ENCODE peak calls at places on chromosome 1, in eight cellular contexts. One of them, this sample, is unnamed.

GRCh38 chr1:40315795-40316594 is 1.1 kb downstream of the COL9A2 start:
- DNase-seq in heart left ventricle: no peak
- DNase-seq in breast epithelium: no peak
- DNase-seq in tibial nerve: no peak
- DNase-seq in K562: peak; percentile 12
- DNase-seq in IMR-90: no peak
- DNase-seq in Peyer's patch: no peak
- DNase-seq in A549: no peak
- DNase-seq in this sample: no peak

GRCh38 chr1:11316701-11317100 is 43.7 kb downstream of the UBIAD1 start:
- DNase-seq in A549: no peak
- DNase-seq in breast epithelium: peak; percentile 53
- DNase-seq in K562: no peak
- DNase-seq in heart left ventricle: no peak
- DNase-seq in IMR-90: no peak
- DNase-seq in Peyer's patch: no peak
- DNase-seq in tibial nerve: no peak
- DNase-seq in this sample: no peak

GRCh38 chr1:57843760-57844159 is 419.9 kb upstream of the DAB1 start:
- DNase-seq in A549: no peak
- DNase-seq in breast epithelium: no peak
- DNase-seq in tibial nerve: no peak
- DNase-seq in K562: no peak
- DNase-seq in heart left ventricle: no peak
- DNase-seq in Peyer's patch: no peak
- DNase-seq in IMR-90: no peak
- DNase-seq in this sample: no peak

GRCh38 chr1:40925834-40926403 is 53.6 kb upstream of the CTPS1 start:
- DNase-seq in heart left ventricle: no peak
- DNase-seq in K562: no peak
- DNase-seq in Peyer's patch: no peak
- DNase-seq in IMR-90: no peak
- DNase-seq in tibial nerve: no peak
- DNase-seq in breast epithelium: no peak
- DNase-seq in A549: no peak
- DNase-seq in this sample: no peak

GRCh38 chr1:183989078-183989577 is 48.4 kb downstream of the COLGALT2 start:
- DNase-seq in heart left ventricle: peak; percentile 57
- DNase-seq in IMR-90: peak; percentile 95
- DNase-seq in K562: peak; percentile 80
- DNase-seq in tibial nerve: no peak
- DNase-seq in Peyer's patch: no peak
- DNase-seq in A549: no peak
- DNase-seq in breast epithelium: no peak
- DNase-seq in this sample: no peak

GRCh38 chr1:205258313-205259176 is 30.8 kb downstream of the TMCC2 start:
- DNase-seq in K562: peak; percentile 55
- DNase-seq in heart left ventricle: no peak
- DNase-seq in A549: peak; percentile 57
- DNase-seq in IMR-90: peak; percentile 51
- DNase-seq in breast epithelium: no peak
- DNase-seq in Peyer's patch: no peak
- DNase-seq in tibial nerve: no peak
- DNase-seq in this sample: no peak

GRCh38 chr1:34013958-34014737 is 150.3 kb downstream of the HMGB4 start:
- DNase-seq in K562: peak; percentile 43
- DNase-seq in A549: no peak
- DNase-seq in tibial nerve: no peak
- DNase-seq in heart left ventricle: peak; percentile 74
- DNase-seq in Peyer's patch: peak; percentile 55
- DNase-seq in IMR-90: no peak
- DNase-seq in breast epithelium: no peak
- DNase-seq in this sample: no peak

GRCh38 chr1:20440785-20441200 is 45.2 kb downstream of the CAMK2N1 start:
- DNase-seq in K562: peak; percentile 91
- DNase-seq in IMR-90: peak; percentile 47
- DNase-seq in A549: peak; percentile 76
- DNase-seq in Peyer's patch: no peak
- DNase-seq in tibial nerve: no peak
- DNase-seq in breast epithelium: no peak
- DNase-seq in heart left ventricle: peak; percentile 60
- DNase-seq in this sample: no peak

GRCh38 chr1:198443374-198444233 is 96.9 kb downstream of the ATP6V1G3 start:
- DNase-seq in A549: peak; percentile 64
- DNase-seq in IMR-90: peak; percentile 98
- DNase-seq in tibial nerve: no peak
- DNase-seq in breast epithelium: no peak
- DNase-seq in heart left ventricle: no peak
- DNase-seq in Peyer's patch: no peak
- DNase-seq in K562: no peak
- DNase-seq in this sample: no peak

GRCh38 chr1:206766251-206766856 is 4.2 kb upstream of the IL19 start:
- DNase-seq in IMR-90: peak; percentile 93
- DNase-seq in K562: peak; percentile 75
- DNase-seq in tibial nerve: no peak
- DNase-seq in heart left ventricle: no peak
- DNase-seq in breast epithelium: no peak
- DNase-seq in A549: no peak
- DNase-seq in Peyer's patch: no peak
- DNase-seq in this sample: no peak

GRCh38 chr1:223401873-223402789 is 8.9 kb downstream of the CCDC185 start:
- DNase-seq in heart left ventricle: no peak
- DNase-seq in A549: peak; percentile 47
- DNase-seq in tibial nerve: no peak
- DNase-seq in IMR-90: peak; percentile 86
- DNase-seq in K562: peak; percentile 66
- DNase-seq in Peyer's patch: no peak
- DNase-seq in breast epithelium: no peak
- DNase-seq in this sample: no peak

GRCh38 chr1:169491845-169492281 is 6.1 kb upstream of the SLC19A2 start:
- DNase-seq in heart left ventricle: no peak
- DNase-seq in Peyer's patch: no peak
- DNase-seq in K562: no peak
- DNase-seq in breast epithelium: no peak
- DNase-seq in IMR-90: peak; percentile 25
- DNase-seq in tibial nerve: no peak
- DNase-seq in A549: no peak
- DNase-seq in this sample: no peak

GRCh38 chr1:221439734-221440436 is 302.0 kb downstream of the DUSP10 start:
- DNase-seq in IMR-90: peak; percentile 98
- DNase-seq in heart left ventricle: no peak
- DNase-seq in Peyer's patch: no peak
- DNase-seq in A549: peak; percentile 44
- DNase-seq in K562: no peak
- DNase-seq in breast epithelium: no peak
- DNase-seq in tibial nerve: no peak
- DNase-seq in this sample: no peak

GRCh38 chr1:58931761-58932160 is 147.9 kb upstream of the JUN start:
- DNase-seq in heart left ventricle: no peak
- DNase-seq in tibial nerve: no peak
- DNase-seq in breast epithelium: no peak
- DNase-seq in Peyer's patch: no peak
- DNase-seq in IMR-90: no peak
- DNase-seq in A549: no peak
- DNase-seq in K562: no peak
- DNase-seq in this sample: no peak

GRCh38 chr1:58927722-58928085 is 143.9 kb upstream of the JUN start:
- DNase-seq in Peyer's patch: no peak
- DNase-seq in K562: no peak
- DNase-seq in breast epithelium: no peak
- DNase-seq in heart left ventricle: no peak
- DNase-seq in IMR-90: no peak
- DNase-seq in tibial nerve: no peak
- DNase-seq in A549: no peak
- DNase-seq in this sample: no peak

GRCh38 chr1:58931024-58931423 is 147.2 kb upstream of the JUN start:
- DNase-seq in K562: no peak
- DNase-seq in Peyer's patch: no peak
- DNase-seq in IMR-90: no peak
- DNase-seq in A549: no peak
- DNase-seq in heart left ventricle: no peak
- DNase-seq in breast epithelium: no peak
- DNase-seq in tibial nerve: no peak
- DNase-seq in this sample: no peak

GRCh38 chr1:58928514-58928913 is 144.7 kb upstream of the JUN start:
- DNase-seq in heart left ventricle: no peak
- DNase-seq in breast epithelium: no peak
- DNase-seq in A549: no peak
- DNase-seq in tibial nerve: no peak
- DNase-seq in K562: peak; percentile 39
- DNase-seq in IMR-90: no peak
- DNase-seq in Peyer's patch: peak; percentile 69
- DNase-seq in this sample: no peak

GRCh38 chr1:58929667-58930325 is 145.9 kb upstream of the JUN start:
- DNase-seq in Peyer's patch: peak; percentile 91
- DNase-seq in IMR-90: no peak
- DNase-seq in breast epithelium: no peak
- DNase-seq in A549: peak; percentile 33
- DNase-seq in heart left ventricle: no peak
- DNase-seq in tibial nerve: no peak
- DNase-seq in K562: peak; percentile 67
- DNase-seq in this sample: no peak
- H3K4me1 ChIP-seq in Peyer's patch: no peaks in the 10 kb centered on the region
- H3K4me1 ChIP-seq in IMR-90: peaks cover 6% of the 10 kb centered on the region
- H3K4me1 ChIP-seq in breast epithelium: no peaks in the 10 kb centered on the region
- H3K4me1 ChIP-seq in A549: peaks cover 70% of the 10 kb centered on the region
- H3K4me1 ChIP-seq in heart left ventricle: no peaks in the 10 kb centered on the region
- H3K4me1 ChIP-seq in tibial nerve: no peaks in the 10 kb centered on the region
- H3K4me1 ChIP-seq in K562: peaks cover 7% of the 10 kb centered on the region
- H3K4me1 ChIP-seq in this sample: peaks cover 28% of the 10 kb centered on the region

GRCh38 chr1:32336963-32337675 is 1.1 kb upstream of the MARCKSL1 start:
- DNase-seq in breast epithelium: no peak
- DNase-seq in Peyer's patch: no peak
- DNase-seq in tibial nerve: no peak
- DNase-seq in A549: no peak
- DNase-seq in IMR-90: peak; percentile 47
- DNase-seq in K562: peak; percentile 44
- DNase-seq in heart left ventricle: peak; percentile 66
- DNase-seq in this sample: no peak

GRCh38 chr1:32337855-32338636 is 2.0 kb upstream of the MARCKSL1 start:
- DNase-seq in IMR-90: peak; percentile 31
- DNase-seq in breast epithelium: no peak
- DNase-seq in A549: no peak
- DNase-seq in heart left ventricle: peak; percentile 58
- DNase-seq in tibial nerve: peak; percentile 36
- DNase-seq in K562: no peak
- DNase-seq in Peyer's patch: no peak
- DNase-seq in this sample: no peak

GRCh38 chr1:32334864-32335618 is 992 bp downstream of the MARCKSL1 start:
- DNase-seq in heart left ventricle: peak; percentile 66
- DNase-seq in K562: peak; percentile 85
- DNase-seq in A549: peak; percentile 30
- DNase-seq in tibial nerve: no peak
- DNase-seq in breast epithelium: no peak
- DNase-seq in Peyer's patch: peak; percentile 77
- DNase-seq in IMR-90: peak; percentile 21
- DNase-seq in this sample: no peak

GRCh38 chr1:32335619-32335950 is 448 bp downstream of the MARCKSL1 start:
- DNase-seq in Peyer's patch: no peak
- DNase-seq in heart left ventricle: no peak
- DNase-seq in A549: no peak
- DNase-seq in K562: peak; percentile 56
- DNase-seq in breast epithelium: no peak
- DNase-seq in tibial nerve: no peak
- DNase-seq in IMR-90: no peak
- DNase-seq in this sample: no peak

GRCh38 chr1:32335951-32336867 is at the start of gene MARCKSL1:
- DNase-seq in K562: peak; percentile 92
- DNase-seq in breast epithelium: peak; percentile 80
- DNase-seq in heart left ventricle: peak; percentile 90
- DNase-seq in A549: peak; percentile 43
- DNase-seq in tibial nerve: peak; percentile 69
- DNase-seq in IMR-90: peak; percentile 55
- DNase-seq in Peyer's patch: peak; percentile 88
- DNase-seq in this sample: no peak
- TF ChIP-seq POLR2A in K562: peak; percentile 91
- TF ChIP-seq POLR2A in breast epithelium: peak; percentile 32
- TF ChIP-seq POLR2A in heart left ventricle: peak; percentile 90
- TF ChIP-seq POLR2A in A549: peak; percentile 90
- TF ChIP-seq POLR2A in tibial nerve: peak; percentile 64
- TF ChIP-seq POLR2A in IMR-90: peak; percentile 99
- TF ChIP-seq POLR2A in Peyer's patch: peak; percentile 89
- TF ChIP-seq POLR2A in this sample: peak; percentile 76

DNA sequence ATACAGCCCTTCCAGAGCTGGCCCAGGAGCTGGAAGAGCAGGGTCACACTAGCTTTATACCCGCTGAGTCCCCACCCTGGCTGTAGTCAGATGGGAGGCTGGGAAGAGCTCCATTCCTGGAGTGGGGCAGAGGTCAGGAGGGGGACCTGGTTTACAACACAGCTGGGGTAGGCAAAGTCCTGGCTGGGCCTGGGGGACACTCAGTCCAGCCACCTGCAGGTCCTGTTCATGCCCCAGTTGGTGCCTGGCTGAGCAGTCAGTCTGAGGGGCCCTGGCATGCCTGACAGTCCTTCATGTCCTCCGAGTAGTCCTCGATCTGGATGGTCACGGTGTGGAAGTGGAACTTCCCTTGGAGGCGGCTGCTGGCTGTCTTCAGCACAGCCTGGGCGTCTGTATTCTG is 7.0 kb downstream of the SLC30A2 start:
- DNase-seq in K562: no peak
- DNase-seq in heart left ventricle: no peak
- DNase-seq in IMR-90: no peak
- DNase-seq in A549: no peak
- DNase-seq in breast epithelium: no peak
- DNase-seq in Peyer's patch: no peak
- DNase-seq in tibial nerve: no peak
- DNase-seq in this sample: no peak
- H3K4me1 ChIP-seq in K562: peaks cover 55% of the 10 kb centered on the region
- H3K4me1 ChIP-seq in heart left ventricle: peaks cover 13% of the 10 kb centered on the region
- H3K4me1 ChIP-seq in IMR-90: peaks cover 6% of the 10 kb centered on the region
- H3K4me1 ChIP-seq in A549: peaks cover 11% of the 10 kb centered on the region
- H3K4me1 ChIP-seq in breast epithelium: peaks cover 3% of the 10 kb centered on the region
- H3K4me1 ChIP-seq in Peyer's patch: no peaks in the 10 kb centered on the region
- H3K4me1 ChIP-seq in tibial nerve: no peaks in the 10 kb centered on the region
- H3K4me1 ChIP-seq in this sample: peaks cover 23% of the 10 kb centered on the region

GRCh38 chr1:145990249-145991097 is 5.9 kb downstream of the TXNIP start:
- DNase-seq in breast epithelium: no peak
- DNase-seq in A549: no peak
- DNase-seq in tibial nerve: no peak
- DNase-seq in Peyer's patch: no peak
- DNase-seq in K562: no peak
- DNase-seq in IMR-90: no peak
- DNase-seq in heart left ventricle: peak; percentile 49
- DNase-seq in this sample: no peak

GRCh38 chr1:145992502-145992936 is 3.9 kb downstream of the TXNIP start:
- DNase-seq in breast epithelium: no peak
- DNase-seq in A549: no peak
- DNase-seq in K562: no peak
- DNase-seq in Peyer's patch: no peak
- DNase-seq in IMR-90: no peak
- DNase-seq in heart left ventricle: no peak
- DNase-seq in tibial nerve: no peak
- DNase-seq in this sample: no peak

GRCh38 chr1:145992958-145993617 is 3.3 kb downstream of the TXNIP start:
- DNase-seq in IMR-90: no peak
- DNase-seq in K562: no peak
- DNase-seq in Peyer's patch: no peak
- DNase-seq in tibial nerve: no peak
- DNase-seq in heart left ventricle: no peak
- DNase-seq in A549: no peak
- DNase-seq in breast epithelium: no peak
- DNase-seq in this sample: no peak

GRCh38 chr1:145993618-145994390 is 2.6 kb downstream of the TXNIP start:
- DNase-seq in tibial nerve: no peak
- DNase-seq in K562: no peak
- DNase-seq in IMR-90: no peak
- DNase-seq in breast epithelium: no peak
- DNase-seq in A549: no peak
- DNase-seq in Peyer's patch: no peak
- DNase-seq in heart left ventricle: no peak
- DNase-seq in this sample: no peak

GRCh38 chr1:145991799-145992412 is 4.5 kb downstream of the TXNIP start:
- DNase-seq in tibial nerve: no peak
- DNase-seq in breast epithelium: no peak
- DNase-seq in IMR-90: no peak
- DNase-seq in A549: no peak
- DNase-seq in K562: no peak
- DNase-seq in heart left ventricle: no peak
- DNase-seq in Peyer's patch: no peak
- DNase-seq in this sample: no peak
- TF ChIP-seq POLR2A in tibial nerve: peak; percentile 10
- TF ChIP-seq POLR2A in breast epithelium: peak; percentile 66
- TF ChIP-seq POLR2A in IMR-90: no peak
- TF ChIP-seq POLR2A in A549: no peak
- TF ChIP-seq POLR2A in K562: peak; percentile 96
- TF ChIP-seq POLR2A in heart left ventricle: peak; percentile 47
- TF ChIP-seq POLR2A in Peyer's patch: peak; percentile 33
- TF ChIP-seq POLR2A in this sample: peak; percentile 41